ENCODE peak calls at places on chromosomes 3 and 15, in ten cellular contexts. K is pancreas; S is RWPE2; X is IMR-90; F is CD8-positive, alpha-beta T cell; B is psoas muscle; G is A549; I is ovary; N is adrenal gland; U is tibial artery. M is an unnamed sample.

GRCh38 chr3:75294124-75294523 is 370.0 kb upstream of the FRG2C start:
- DNase-seq in K (peak; percentile 54), S (no peak), X (peak; percentile 35), F (no peak), B (no peak), G (peak; percentile 10), I (peak; percentile 63), N (peak; percentile 24), U (peak; percentile 65), M (peak; percentile 40)

GRCh38 chr3:187040637-187041361 is 98.5 kb downstream of the RPL39L start:
- DNase-seq in K (no peak), S (no peak), X (peak; percentile 56), F (no peak), B (no peak), G (peak; percentile 38), I (no peak), N (no peak), U (no peak), M (no peak)

GRCh38 chr15:67311751-67312150 is 57.2 kb downstream of the IQCH start:
- DNase-seq in K (no peak), S (no peak), X (no peak), F (no peak), B (no peak), G (no peak), I (no peak), N (no peak), U (no peak), M (no peak)

GRCh38 chr15:32659340-32659831 is 17.9 kb downstream of the SCG5 start:
- DNase-seq in K (no peak), S (peak; percentile 85), X (peak; percentile 86), F (no peak), B (peak; percentile 56), G (peak; percentile 63), I (no peak), N (no peak), U (peak; percentile 73), M (no peak)

GRCh38 chr15:67715166-67715565 is 110.1 kb upstream of the SKOR1 start:
- DNase-seq in K (no peak), S (no peak), X (no peak), F (no peak), B (no peak), G (no peak), I (no peak), N (no peak), U (no peak), M (no peak)

GRCh38 chr3:137300703-137301102 is 342.9 kb downstream of the IL20RB start:
- DNase-seq in K (no peak), S (no peak), X (no peak), F (no peak), B (no peak), G (no peak), I (no peak), N (no peak), U (no peak), M (no peak)

GRCh38 chr15:62138124-62138523 is 27.0 kb downstream of the C2CD4B start:
- DNase-seq in K (no peak), S (no peak), X (peak; percentile 70), F (no peak), B (no peak), G (peak; percentile 13), I (no peak), N (no peak), U (no peak), M (no peak)

GRCh38 chr3:38646630-38647029 is 2.9 kb downstream of the SCN5A start:
- DNase-seq in K (no peak), S (no peak), X (peak; percentile 34), F (no peak), B (no peak), G (peak; percentile 77), I (no peak), N (no peak), U (peak; percentile 29), M (no peak)

GRCh38 chr3:184011230-184011876 is 6.3 kb downstream of the ABCC5 start:
- DNase-seq in K (no peak), S (no peak), X (peak; percentile 22), F (no peak), B (no peak), G (no peak), I (no peak), N (no peak), U (no peak), M (no peak)
- H3K4me1 ChIP-seq in K (no peaks in the 10 kb centered on the region), S (peaks cover 8% of the 10 kb centered on the region), X (peaks cover 2% of the 10 kb centered on the region), F (no peaks in the 10 kb centered on the region), B (peaks cover 44% of the 10 kb centered on the region), G (peaks cover 10% of the 10 kb centered on the region), I (no peaks in the 10 kb centered on the region), N (peaks cover 35% of the 10 kb centered on the region), U (no peaks in the 10 kb centered on the region), M (peaks cover 17% of the 10 kb centered on the region)

DNA sequence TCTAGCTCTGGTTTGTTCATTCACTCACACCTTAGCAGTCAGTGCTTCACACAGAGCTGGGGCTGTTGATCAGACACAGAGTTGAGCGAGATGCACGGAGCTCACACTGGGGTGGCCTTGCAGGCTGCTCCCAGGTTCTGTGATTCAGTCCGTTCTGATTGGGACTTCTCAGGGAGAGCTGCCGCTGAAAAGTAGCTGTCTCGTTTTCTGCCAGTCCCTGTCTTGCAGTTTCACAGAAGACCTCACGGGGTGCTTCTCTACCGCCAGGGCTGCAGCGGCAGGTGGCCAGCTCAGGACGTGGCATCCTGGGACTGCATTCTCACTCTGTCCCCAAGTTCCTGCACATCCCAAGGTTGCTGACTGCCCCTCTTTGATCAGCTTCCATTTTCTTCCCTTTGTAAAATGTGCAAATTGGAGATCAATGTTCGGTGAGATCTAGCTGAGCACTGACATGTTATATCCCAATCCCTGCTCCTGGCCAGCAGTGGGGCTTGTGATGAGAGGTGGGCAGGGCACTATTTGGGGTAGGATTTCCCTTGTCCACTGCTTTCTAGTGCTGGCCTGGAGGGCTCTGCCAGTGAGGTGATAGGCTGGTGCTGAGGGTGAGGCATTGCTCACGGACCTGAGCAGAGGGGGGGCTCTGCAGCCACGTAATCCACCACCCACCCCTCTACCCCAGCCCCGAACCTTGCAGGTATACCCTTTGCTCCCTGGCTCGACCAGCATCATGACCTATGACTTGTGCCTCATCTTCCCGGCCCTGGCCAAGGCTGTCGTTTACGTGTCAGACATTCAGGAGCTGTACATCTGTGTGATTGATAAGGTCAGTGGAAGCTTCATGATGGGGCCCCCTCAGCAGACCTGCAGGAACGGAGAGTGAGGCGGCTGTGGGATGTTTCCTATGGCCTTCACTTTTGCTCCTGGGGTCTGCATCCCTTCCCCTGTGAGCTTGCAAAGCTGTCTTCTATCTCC is 5.3 kb upstream of the TXNRD3 start:
- DNase-seq in K (no peak), S (no peak), X (no peak), F (no peak), B (no peak), G (peak; percentile 44), I (no peak), N (peak; percentile 64), U (no peak), M (no peak)
- TF ChIP-seq CTCF in K (no peak), S (peak; percentile 4), X (peak; percentile 23), F (no peak), B (peak; percentile 12), G (no peak), I (no peak), N (peak; percentile 21), U (no peak), M (no peak)

GRCh38 chr3:98890960-98891910 is 10.3 kb downstream of the DCBLD2 start:
- DNase-seq in K (no peak), S (no peak), X (peak; percentile 60), F (no peak), B (no peak), G (no peak), I (no peak), N (no peak), U (no peak), M (no peak)

GRCh38 chr3:98893740-98894139 is 7.8 kb downstream of the DCBLD2 start:
- DNase-seq in K (no peak), S (no peak), X (peak; percentile 28), F (no peak), B (no peak), G (no peak), I (no peak), N (no peak), U (no peak), M (no peak)

GRCh38 chr3:98897701-98898100 is 3.8 kb downstream of the DCBLD2 start:
- DNase-seq in K (no peak), S (no peak), X (no peak), F (no peak), B (no peak), G (no peak), I (no peak), N (no peak), U (no peak), M (no peak)

GRCh38 chr3:98892263-98892662 is 9.2 kb downstream of the DCBLD2 start:
- DNase-seq in K (no peak), S (no peak), X (no peak), F (no peak), B (no peak), G (no peak), I (no peak), N (no peak), U (no peak), M (no peak)

DNA sequence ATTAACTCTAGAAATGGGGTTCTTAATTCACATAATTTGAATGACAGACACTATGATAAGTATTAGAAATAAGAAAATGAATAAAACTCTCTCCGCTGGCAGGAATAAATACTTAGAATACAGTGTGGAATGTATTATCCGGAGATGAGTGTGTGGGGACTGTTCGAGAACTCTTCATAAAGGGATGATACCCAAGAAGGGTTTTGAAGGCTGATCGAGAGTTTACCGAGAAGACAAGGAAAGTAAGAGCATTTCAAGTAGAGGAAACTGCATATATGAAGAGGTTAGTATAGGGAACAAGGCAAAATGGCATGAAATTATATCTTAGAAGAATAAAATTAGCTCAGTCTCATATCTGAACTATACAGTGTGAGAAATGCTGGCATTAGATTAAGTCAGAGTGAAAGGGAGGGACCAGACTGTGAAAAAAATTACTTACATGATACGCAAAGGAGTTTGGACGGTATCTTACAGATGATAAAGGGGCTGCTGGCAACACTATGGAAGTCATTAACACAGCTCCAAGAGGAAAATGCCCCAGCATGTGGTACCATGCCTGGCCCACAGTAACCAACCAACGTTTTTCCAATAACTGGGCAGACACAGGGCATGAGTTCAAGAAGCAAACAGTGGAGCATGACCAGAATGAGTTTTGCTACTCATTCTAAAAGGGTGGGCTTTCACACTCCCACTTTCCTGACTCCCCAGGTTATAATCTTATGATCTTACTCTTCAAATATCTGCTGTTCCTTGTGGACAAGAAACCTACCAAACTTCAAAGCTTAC is 6.5 kb downstream of the DCBLD2 start:
- DNase-seq in K (no peak), S (no peak), X (no peak), F (no peak), B (no peak), G (no peak), I (no peak), N (no peak), U (no peak), M (no peak)
- H3K4me1 ChIP-seq in K (no peaks in the 10 kb centered on the region), S (peaks cover 56% of the 10 kb centered on the region), X (peaks cover 29% of the 10 kb centered on the region), F (no peaks in the 10 kb centered on the region), B (peaks cover 18% of the 10 kb centered on the region), G (peaks cover 64% of the 10 kb centered on the region), I (peaks cover 7% of the 10 kb centered on the region), N (peaks cover 42% of the 10 kb centered on the region), U (peaks cover 14% of the 10 kb centered on the region), M (peaks cover 35% of the 10 kb centered on the region)

DNA sequence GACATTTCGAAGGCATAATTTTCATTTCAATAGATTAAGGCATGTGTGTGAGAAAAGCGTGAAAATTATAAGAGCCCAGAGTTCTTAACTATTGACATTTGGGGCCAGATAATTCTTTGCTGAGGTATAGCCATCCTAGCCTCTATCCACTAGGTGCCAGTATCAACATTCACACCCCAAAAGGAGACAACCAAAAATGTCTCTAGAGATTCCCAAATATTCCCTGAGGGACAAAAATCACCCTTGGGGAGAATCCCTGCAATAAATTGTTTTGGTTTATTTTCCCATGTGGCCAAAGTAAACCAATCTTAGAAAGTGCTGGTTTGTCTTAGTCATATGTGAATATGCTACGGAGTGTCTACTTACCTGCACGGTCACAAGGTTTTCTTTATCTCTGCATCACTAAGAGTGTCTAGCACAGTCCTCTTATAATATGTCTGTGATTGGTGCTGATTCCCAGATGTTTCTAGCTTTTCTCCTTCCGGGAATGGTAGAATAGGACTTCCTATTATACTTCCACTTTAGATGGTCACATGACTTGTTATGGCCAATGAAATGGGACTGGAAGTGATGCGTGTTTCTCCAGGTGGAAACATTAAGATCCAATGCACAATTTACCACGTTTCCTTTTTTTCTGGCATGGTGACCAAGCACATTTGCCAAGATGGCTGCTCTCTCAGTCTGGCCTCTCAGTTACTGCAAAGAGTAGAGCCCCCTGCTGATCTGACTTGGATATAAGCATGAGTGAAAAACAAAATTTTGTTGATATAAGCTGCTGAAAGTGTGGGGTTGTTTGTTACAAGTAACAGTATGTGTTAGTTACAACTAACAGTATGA is 8.0 kb upstream of the KBTBD8 start:
- DNase-seq in K (no peak), S (no peak), X (no peak), F (no peak), B (no peak), G (peak; percentile 63), I (no peak), N (no peak), U (no peak), M (no peak)
- TF ChIP-seq CTCF in K (no peak), S (peak; percentile 42), X (peak; percentile 14), F (no peak), B (peak; percentile 14), G (no peak), I (no peak), N (no peak), U (no peak), M (no peak)

M was measured in lung.